ENCODE peak calls at places on chromosomes 6 and 20, in eight cellular contexts. One of them, this sample, is unnamed. For H3K36me3, the result is how much of the 10 kb centered on the place peaks cover.

GRCh38 chr6:7008451-7008988 is 99.2 kb upstream of the RREB1 start:
- DNase-seq in left lung: no peak
- DNase-seq in IMR-90: no peak
- DNase-seq in thyroid gland: peak
- DNase-seq in adrenal gland: no peak
- DNase-seq in lung: no peak
- DNase-seq in brain microvascular endothelial cell: no peak
- DNase-seq in suprapubic skin: no peak
- DNase-seq in this sample: no peak

GRCh38 chr20:50582092-50582491 is 71.9 kb downstream of the PTPN1 start:
- DNase-seq in IMR-90: no peak
- DNase-seq in adrenal gland: no peak
- DNase-seq in lung: no peak
- DNase-seq in left lung: no peak
- DNase-seq in suprapubic skin: no peak
- DNase-seq in brain microvascular endothelial cell: no peak
- DNase-seq in thyroid gland: no peak
- DNase-seq in this sample: no peak

GRCh38 chr20:63740070-63740500 is 509 bp downstream of the SLC2A4RG start:
- DNase-seq in left lung: peak
- DNase-seq in thyroid gland: peak
- DNase-seq in adrenal gland: peak
- DNase-seq in brain microvascular endothelial cell: no peak
- DNase-seq in suprapubic skin: no peak
- DNase-seq in lung: no peak
- DNase-seq in IMR-90: peak
- DNase-seq in this sample: no peak

GRCh38 chr6:20350215-20350614 is 51.5 kb upstream of the E2F3 start:
- DNase-seq in lung: no peak
- DNase-seq in thyroid gland: no peak
- DNase-seq in suprapubic skin: no peak
- DNase-seq in left lung: no peak
- DNase-seq in adrenal gland: no peak
- DNase-seq in brain microvascular endothelial cell: peak
- DNase-seq in IMR-90: peak
- DNase-seq in this sample: no peak

GRCh38 chr6:137488736-137489409 is 5.3 kb downstream of the OLIG3 start:
- DNase-seq in lung: no peak
- DNase-seq in IMR-90: no peak
- DNase-seq in suprapubic skin: no peak
- DNase-seq in brain microvascular endothelial cell: no peak
- DNase-seq in adrenal gland: no peak
- DNase-seq in left lung: peak
- DNase-seq in thyroid gland: no peak
- DNase-seq in this sample: no peak

GRCh38 chr20:62924567-62925419 is 1.5 kb downstream of the DIDO1 start:
- DNase-seq in lung: no peak
- DNase-seq in adrenal gland: peak
- DNase-seq in suprapubic skin: peak
- DNase-seq in IMR-90: peak
- DNase-seq in left lung: no peak
- DNase-seq in thyroid gland: no peak
- DNase-seq in brain microvascular endothelial cell: peak
- DNase-seq in this sample: peak

GRCh38 chr6:158653577-158654354 is 3.9 kb downstream of the SYTL3 start:
- DNase-seq in adrenal gland: no peak
- DNase-seq in thyroid gland: no peak
- DNase-seq in brain microvascular endothelial cell: no peak
- DNase-seq in suprapubic skin: no peak
- DNase-seq in IMR-90: peak
- DNase-seq in lung: no peak
- DNase-seq in left lung: no peak
- DNase-seq in this sample: peak

GRCh38 chr6:159249752-159250151 is 80.6 kb downstream of the FNDC1 start:
- DNase-seq in left lung: no peak
- DNase-seq in brain microvascular endothelial cell: no peak
- DNase-seq in IMR-90: no peak
- DNase-seq in adrenal gland: no peak
- DNase-seq in thyroid gland: peak
- DNase-seq in lung: no peak
- DNase-seq in suprapubic skin: no peak
- DNase-seq in this sample: no peak

GRCh38 chr6:82144852-82145332 is 102.7 kb downstream of the IBTK start:
- DNase-seq in brain microvascular endothelial cell: peak
- DNase-seq in thyroid gland: peak
- DNase-seq in lung: no peak
- DNase-seq in suprapubic skin: no peak
- DNase-seq in adrenal gland: peak
- DNase-seq in IMR-90: peak
- DNase-seq in left lung: no peak
- DNase-seq in this sample: peak

GRCh38 chr6:128129679-128130078 is 228.8 kb upstream of the THEMIS start:
- DNase-seq in left lung: no peak
- DNase-seq in adrenal gland: no peak
- DNase-seq in IMR-90: no peak
- DNase-seq in lung: no peak
- DNase-seq in thyroid gland: no peak
- DNase-seq in suprapubic skin: no peak
- DNase-seq in brain microvascular endothelial cell: no peak
- DNase-seq in this sample: no peak
- H3K36me3 ChIP-seq in left lung: under half
- H3K36me3 ChIP-seq in adrenal gland: under half
- H3K36me3 ChIP-seq in IMR-90: under half
- H3K36me3 ChIP-seq in lung: under half
- H3K36me3 ChIP-seq in thyroid gland: under half
- H3K36me3 ChIP-seq in suprapubic skin: under half
- H3K36me3 ChIP-seq in brain microvascular endothelial cell: under half
- H3K36me3 ChIP-seq in this sample: under half

GRCh38 chr6:26299286-26300042 is 65.5 kb upstream of the BTN3A2 start:
- DNase-seq in lung: no peak
- DNase-seq in left lung: no peak
- DNase-seq in IMR-90: no peak
- DNase-seq in adrenal gland: no peak
- DNase-seq in brain microvascular endothelial cell: peak
- DNase-seq in thyroid gland: no peak
- DNase-seq in suprapubic skin: no peak
- DNase-seq in this sample: no peak
- H3K4me3 ChIP-seq in lung: no peak
- H3K4me3 ChIP-seq in left lung: no peak
- H3K4me3 ChIP-seq in IMR-90: no peak
- H3K4me3 ChIP-seq in adrenal gland: no peak
- H3K4me3 ChIP-seq in brain microvascular endothelial cell: peak
- H3K4me3 ChIP-seq in thyroid gland: no peak
- H3K4me3 ChIP-seq in suprapubic skin: no peak
- H3K4me3 ChIP-seq in this sample: no peak

GRCh38 chr6:111709615-111710398 is 104.1 kb upstream of the TRAF3IP2 start:
- DNase-seq in left lung: no peak
- DNase-seq in suprapubic skin: no peak
- DNase-seq in IMR-90: peak
- DNase-seq in lung: peak
- DNase-seq in brain microvascular endothelial cell: peak
- DNase-seq in adrenal gland: peak
- DNase-seq in thyroid gland: peak
- DNase-seq in this sample: peak

GRCh38 chr6:111711476-111711875 is 105.8 kb upstream of the TRAF3IP2 start:
- DNase-seq in brain microvascular endothelial cell: no peak
- DNase-seq in adrenal gland: no peak
- DNase-seq in left lung: peak
- DNase-seq in lung: no peak
- DNase-seq in thyroid gland: peak
- DNase-seq in IMR-90: no peak
- DNase-seq in suprapubic skin: no peak
- DNase-seq in this sample: peak

GRCh38 chr6:111710911-111711310 is 105.2 kb upstream of the TRAF3IP2 start:
- DNase-seq in suprapubic skin: no peak
- DNase-seq in lung: no peak
- DNase-seq in brain microvascular endothelial cell: no peak
- DNase-seq in thyroid gland: no peak
- DNase-seq in IMR-90: no peak
- DNase-seq in adrenal gland: no peak
- DNase-seq in left lung: no peak
- DNase-seq in this sample: peak

GRCh38 chr6:111709201-111709600 is 103.5 kb upstream of the TRAF3IP2 start:
- DNase-seq in IMR-90: no peak
- DNase-seq in brain microvascular endothelial cell: no peak
- DNase-seq in suprapubic skin: no peak
- DNase-seq in lung: no peak
- DNase-seq in left lung: no peak
- DNase-seq in adrenal gland: no peak
- DNase-seq in thyroid gland: no peak
- DNase-seq in this sample: no peak

GRCh38 chr6:111710439-111710838 is 104.8 kb upstream of the TRAF3IP2 start:
- DNase-seq in brain microvascular endothelial cell: no peak
- DNase-seq in IMR-90: no peak
- DNase-seq in thyroid gland: no peak
- DNase-seq in adrenal gland: no peak
- DNase-seq in suprapubic skin: no peak
- DNase-seq in lung: no peak
- DNase-seq in left lung: no peak
- DNase-seq in this sample: no peak
- H3K36me3 ChIP-seq in brain microvascular endothelial cell: under half
- H3K36me3 ChIP-seq in IMR-90: under half
- H3K36me3 ChIP-seq in thyroid gland: under half
- H3K36me3 ChIP-seq in adrenal gland: under half
- H3K36me3 ChIP-seq in suprapubic skin: under half
- H3K36me3 ChIP-seq in lung: under half
- H3K36me3 ChIP-seq in left lung: under half
- H3K36me3 ChIP-seq in this sample: under half

DNA sequence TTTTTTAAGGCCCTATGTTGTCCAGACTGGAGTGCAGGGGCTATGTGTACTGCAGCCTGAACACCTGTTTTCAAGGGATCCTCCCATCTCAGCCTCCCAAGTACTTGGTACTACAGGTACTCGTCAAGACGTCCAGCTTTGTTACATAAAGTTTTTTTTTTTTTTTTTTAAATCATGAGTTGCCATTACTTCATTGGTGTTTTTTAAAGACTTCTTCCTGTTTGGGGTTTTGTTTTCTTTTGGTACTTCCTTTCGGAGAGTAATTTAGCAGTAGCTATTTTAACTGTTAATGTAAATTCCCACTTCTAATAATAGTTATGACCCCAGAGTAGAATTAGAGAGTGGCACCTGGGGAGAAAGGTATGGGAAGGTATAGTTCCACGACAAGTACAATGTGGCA is 10.5 kb downstream of the ZNFX1 start:
- DNase-seq in thyroid gland: no peak
- DNase-seq in adrenal gland: no peak
- DNase-seq in left lung: no peak
- DNase-seq in brain microvascular endothelial cell: no peak
- DNase-seq in suprapubic skin: no peak
- DNase-seq in IMR-90: no peak
- DNase-seq in lung: no peak
- DNase-seq in this sample: no peak
- H3K4me3 ChIP-seq in thyroid gland: no peak
- H3K4me3 ChIP-seq in adrenal gland: no peak
- H3K4me3 ChIP-seq in left lung: peak
- H3K4me3 ChIP-seq in brain microvascular endothelial cell: no peak
- H3K4me3 ChIP-seq in suprapubic skin: peak
- H3K4me3 ChIP-seq in IMR-90: no peak
- H3K4me3 ChIP-seq in lung: no peak
- H3K4me3 ChIP-seq in this sample: no peak

GRCh38 chr6:116887168-116887567 is 10.1 kb downstream of the RFX6 start:
- DNase-seq in left lung: no peak
- DNase-seq in lung: no peak
- DNase-seq in adrenal gland: no peak
- DNase-seq in IMR-90: no peak
- DNase-seq in thyroid gland: no peak
- DNase-seq in brain microvascular endothelial cell: no peak
- DNase-seq in suprapubic skin: no peak
- DNase-seq in this sample: no peak
- H3K36me3 ChIP-seq in left lung: under half
- H3K36me3 ChIP-seq in lung: under half
- H3K36me3 ChIP-seq in adrenal gland: under half
- H3K36me3 ChIP-seq in IMR-90: under half
- H3K36me3 ChIP-seq in thyroid gland: under half
- H3K36me3 ChIP-seq in brain microvascular endothelial cell: under half
- H3K36me3 ChIP-seq in suprapubic skin: under half
- H3K36me3 ChIP-seq in this sample: under half

GRCh38 chr20:17024513-17025105 is 202.2 kb upstream of the PCSK2 start:
- DNase-seq in lung: no peak
- DNase-seq in IMR-90: peak
- DNase-seq in thyroid gland: no peak
- DNase-seq in suprapubic skin: no peak
- DNase-seq in left lung: no peak
- DNase-seq in brain microvascular endothelial cell: no peak
- DNase-seq in adrenal gland: no peak
- DNase-seq in this sample: no peak
- H3K4me3 ChIP-seq in lung: no peak
- H3K4me3 ChIP-seq in IMR-90: no peak
- H3K4me3 ChIP-seq in thyroid gland: no peak
- H3K4me3 ChIP-seq in suprapubic skin: no peak
- H3K4me3 ChIP-seq in left lung: no peak
- H3K4me3 ChIP-seq in brain microvascular endothelial cell: no peak
- H3K4me3 ChIP-seq in adrenal gland: no peak
- H3K4me3 ChIP-seq in this sample: no peak

DNA sequence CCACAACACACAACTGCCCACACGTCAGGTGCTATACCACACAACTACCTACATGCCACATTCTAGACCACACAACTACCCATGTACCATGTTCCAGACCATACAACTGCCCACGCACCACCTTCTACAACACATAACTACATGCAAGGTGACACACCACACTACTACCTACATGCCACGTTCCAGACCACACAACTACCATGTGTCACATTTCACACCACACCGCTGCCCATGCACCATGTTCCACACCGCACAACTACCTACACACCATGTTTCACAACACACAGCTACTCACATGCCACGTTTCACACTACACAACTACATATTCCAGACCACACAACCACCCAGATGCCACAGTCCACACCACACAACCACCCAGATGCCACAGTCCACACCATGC is 19.8 kb downstream of the THBS2 start:
- DNase-seq in suprapubic skin: no peak
- DNase-seq in left lung: no peak
- DNase-seq in brain microvascular endothelial cell: no peak
- DNase-seq in IMR-90: no peak
- DNase-seq in adrenal gland: no peak
- DNase-seq in lung: no peak
- DNase-seq in thyroid gland: no peak
- DNase-seq in this sample: no peak
- H3K36me3 ChIP-seq in suprapubic skin: half or more
- H3K36me3 ChIP-seq in left lung: under half
- H3K36me3 ChIP-seq in brain microvascular endothelial cell: half or more
- H3K36me3 ChIP-seq in IMR-90: half or more
- H3K36me3 ChIP-seq in adrenal gland: under half
- H3K36me3 ChIP-seq in lung: under half
- H3K36me3 ChIP-seq in thyroid gland: under half
- H3K36me3 ChIP-seq in this sample: under half

GRCh38 chr20:43655937-43656336 is 11.0 kb upstream of the MYBL2 start:
- DNase-seq in left lung: no peak
- DNase-seq in thyroid gland: no peak
- DNase-seq in adrenal gland: no peak
- DNase-seq in suprapubic skin: no peak
- DNase-seq in lung: no peak
- DNase-seq in brain microvascular endothelial cell: no peak
- DNase-seq in IMR-90: no peak
- DNase-seq in this sample: no peak
- H3K4me3 ChIP-seq in left lung: no peak
- H3K4me3 ChIP-seq in thyroid gland: no peak
- H3K4me3 ChIP-seq in adrenal gland: no peak
- H3K4me3 ChIP-seq in suprapubic skin: no peak
- H3K4me3 ChIP-seq in lung: no peak
- H3K4me3 ChIP-seq in brain microvascular endothelial cell: no peak
- H3K4me3 ChIP-seq in IMR-90: no peak
- H3K4me3 ChIP-seq in this sample: no peak